ENCODE peak calls at places on chromosomes 6 and 20, in nine cellular contexts. T is cardiac muscle cell, G is GM12865, N is fibroblast of pulmonary artery, R is astrocyte of the spinal cord, E is fibroblast of the aortic adventitia, J is GM12878, W is tibial nerve, I is left lung. Q is an unnamed sample.

GRCh38 chr6:90849686-90850085 is 262.8 kb upstream of the MAP3K7 start:
- DNase-seq in T (no peak), J (no peak), I (no peak), N (no peak), G (no peak), E (no peak), R (no peak), W (no peak), Q (no peak)

GRCh38 chr6:57267586-57268293 is 45.6 kb upstream of the RAB23 start:
- DNase-seq in R (peak; percentile 99), T (peak; percentile 35), G (peak; percentile 50), J (peak; percentile 8), E (peak; percentile 99), W (peak; percentile 66), N (peak; percentile 99), I (no peak), Q (peak; percentile 43)

GRCh38 chr20:49471397-49471796 is 11.1 kb downstream of the KCNB1 start:
- DNase-seq in W (no peak), T (no peak), E (no peak), G (no peak), N (no peak), R (no peak), J (no peak), I (no peak), Q (no peak)

GRCh38 chr6:32413427-32414047 is 6.6 kb upstream of the BTNL2 start:
- DNase-seq in G (peak; percentile 92), T (peak; percentile 77), J (peak; percentile 40), N (peak; percentile 84), E (peak; percentile 77), I (peak; percentile 85), R (peak; percentile 66), W (peak; percentile 77), Q (peak; percentile 67)

GRCh38 chr6:41638801-41639555 is 710 bp downstream of the MDFI start:
- DNase-seq in T (peak; percentile 62), N (peak; percentile 63), E (no peak), R (peak; percentile 63), I (peak; percentile 67), G (no peak), W (peak; percentile 29), J (no peak), Q (no peak)

GRCh38 chr20:63043348-63044203 is 36.8 kb upstream of the BHLHE23 start:
- DNase-seq in I (no peak), E (no peak), T (no peak), N (no peak), R (no peak), J (no peak), G (no peak), W (no peak), Q (no peak)

GRCh38 chr6:29666826-29667130 is 9.9 kb downstream of the MOG start:
- DNase-seq in W (no peak), J (no peak), R (no peak), G (no peak), E (no peak), T (no peak), N (no peak), I (no peak), Q (no peak)

GRCh38 chr6:56048601-56049000 is 173.2 kb upstream of the BMP5 start:
- DNase-seq in W (no peak), G (no peak), N (no peak), J (no peak), R (no peak), T (no peak), E (no peak), I (no peak), Q (no peak)

GRCh38 chr6:28673800-28674671 is 148.4 kb downstream of the GPX5 start:
- DNase-seq in I (no peak), J (peak; percentile 48), E (peak; percentile 72), N (peak; percentile 70), G (peak; percentile 82), W (no peak), R (peak; percentile 71), T (peak; percentile 51), Q (no peak)

GRCh38 chr6:41901882-41902519 is 6.8 kb upstream of the USP49 start:
- DNase-seq in R (no peak), G (peak; percentile 61), E (no peak), W (peak; percentile 10), I (no peak), N (peak; percentile 49), J (no peak), T (no peak), Q (peak; percentile 69)

GRCh38 chr6:139151425-139152087 is 16.7 kb downstream of the HECA start:
- DNase-seq in N (no peak), E (no peak), I (no peak), T (no peak), W (no peak), G (no peak), R (no peak), J (no peak), Q (no peak)
- H3K4me3 ChIP-seq in N (no peak overlapping the region), E (no peak overlapping the region), I (no peak overlapping the region), T (no peak overlapping the region), W (no peak overlapping the region), G (no peak overlapping the region), R (no peak overlapping the region), J (no peak overlapping the region), Q (no peak overlapping the region)

GRCh38 chr6:162857321-162857720 is 129.5 kb downstream of the PACRG start:
- DNase-seq in N (no peak), W (no peak), E (no peak), I (no peak), T (no peak), G (no peak), R (no peak), J (no peak), Q (no peak)
- H3K4me3 ChIP-seq in N (peak overlapping the region; percentile 6), W (peak overlapping the region; percentile 24), E (peak overlapping the region; percentile 32), I (no peak overlapping the region), T (no peak overlapping the region), G (no peak overlapping the region), R (no peak overlapping the region), J (no peak overlapping the region), Q (no peak overlapping the region)

DNA sequence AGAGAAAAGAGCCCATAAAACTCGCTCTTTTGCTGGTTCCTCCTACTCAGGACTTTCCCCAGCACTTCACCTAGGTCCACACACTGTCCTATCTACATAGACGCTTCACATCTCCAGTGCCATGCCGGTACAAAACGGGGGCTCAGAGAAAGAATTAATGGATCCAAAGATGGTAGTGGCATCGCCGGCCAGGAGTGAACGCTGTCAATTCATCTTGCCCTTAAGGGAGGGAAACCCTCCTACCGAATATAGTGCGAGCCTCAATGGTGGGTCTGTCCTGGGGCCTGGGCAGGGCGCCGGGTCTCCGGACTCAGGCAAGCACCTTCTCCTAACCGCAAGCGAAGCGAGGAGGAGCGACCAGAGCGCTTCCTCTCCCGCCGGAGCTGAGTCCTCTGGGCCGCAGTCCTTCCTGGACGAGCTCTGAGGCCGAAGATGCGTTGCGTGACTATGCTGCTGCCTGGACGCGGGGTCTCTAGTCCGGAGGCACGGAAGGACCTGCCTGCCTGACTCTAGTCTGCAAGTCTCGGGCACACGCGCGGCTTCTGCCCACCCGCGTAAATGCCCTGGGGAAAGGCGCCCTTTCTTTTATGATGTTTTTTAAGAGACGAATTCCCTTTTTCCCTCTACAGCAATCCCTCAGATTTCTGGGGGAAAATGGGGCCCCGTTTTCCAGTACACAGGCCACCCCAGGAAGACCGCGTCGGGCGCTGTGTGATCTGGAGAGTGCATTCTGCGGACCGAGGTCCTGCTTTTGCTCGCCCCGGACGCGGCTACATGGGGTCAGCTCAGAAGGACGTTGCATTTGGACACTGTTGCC is 100.1 kb upstream of the PRDM1 start:
- DNase-seq in I (peak; percentile 42), N (no peak), J (no peak), G (no peak), R (peak; percentile 12), T (peak; percentile 51), E (no peak), W (no peak), Q (no peak)
- H3K4me3 ChIP-seq in I (no peak overlapping the region), N (no peak overlapping the region), J (no peak overlapping the region), G (no peak overlapping the region), R (peak overlapping the region; percentile 27), T (peak overlapping the region; percentile 12), E (no peak overlapping the region), W (peak overlapping the region; percentile 36), Q (no peak overlapping the region)

GRCh38 chr20:19976595-19977372 is 40.4 kb upstream of the NAA20 start:
- DNase-seq in R (peak; percentile 92), J (no peak), W (peak; percentile 46), I (peak; percentile 67), G (no peak), E (peak; percentile 79), N (peak; percentile 79), T (peak; percentile 42), Q (peak; percentile 18)

GRCh38 chr20:19975901-19976300 is 41.3 kb upstream of the NAA20 start:
- DNase-seq in G (no peak), R (peak; percentile 37), I (no peak), N (peak; percentile 31), T (no peak), W (no peak), E (peak; percentile 32), J (no peak), Q (no peak)

GRCh38 chr20:19974621-19975435 is 42.3 kb upstream of the NAA20 start:
- DNase-seq in G (no peak), E (peak; percentile 97), J (no peak), N (peak; percentile 92), R (peak; percentile 96), T (peak; percentile 74), I (peak; percentile 84), W (peak; percentile 73), Q (no peak)

GRCh38 chr20:19973920-19974620 is 43.1 kb upstream of the NAA20 start:
- DNase-seq in G (no peak), T (no peak), J (no peak), R (peak; percentile 83), I (peak; percentile 83), N (peak; percentile 85), W (peak; percentile 82), E (peak; percentile 88), Q (peak; percentile 25)

DNA sequence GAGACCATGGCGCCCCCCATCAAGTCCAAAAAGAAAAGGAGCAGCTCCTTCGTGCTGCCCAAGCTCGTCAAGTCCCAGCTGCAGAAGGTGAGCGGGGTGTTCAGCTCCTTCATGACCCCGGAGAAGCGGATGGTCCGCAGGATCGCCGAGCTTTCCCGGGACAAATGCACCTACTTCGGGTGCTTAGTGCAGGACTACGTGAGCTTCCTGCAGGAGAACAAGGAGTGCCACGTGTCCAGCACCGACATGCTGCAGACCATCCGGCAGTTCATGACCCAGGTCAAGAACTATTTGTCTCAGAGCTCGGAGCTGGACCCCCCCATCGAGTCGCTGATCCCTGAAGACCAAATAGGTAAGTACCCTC is 41.7 kb upstream of the NAA20 start:
- DNase-seq in J (no peak), W (no peak), I (peak; percentile 59), T (no peak), E (no peak), N (peak; percentile 58), G (no peak), R (peak; percentile 56), Q (no peak)
- H3K4me3 ChIP-seq in J (no peak overlapping the region), W (peak overlapping the region; percentile 67), I (peak overlapping the region; percentile 52), T (no peak overlapping the region), E (peak overlapping the region; percentile 84), N (peak overlapping the region; percentile 89), G (no peak overlapping the region), R (peak overlapping the region; percentile 86), Q (no peak overlapping the region)

GRCh38 chr6:34718867-34719441 is 22.4 kb upstream of the ILRUN start:
- DNase-seq in N (no peak), R (no peak), W (no peak), J (no peak), I (no peak), G (no peak), T (no peak), E (peak; percentile 39), Q (no peak)
- H3K4me3 ChIP-seq in N (no peak overlapping the region), R (no peak overlapping the region), W (no peak overlapping the region), J (no peak overlapping the region), I (no peak overlapping the region), G (no peak overlapping the region), T (no peak overlapping the region), E (no peak overlapping the region), Q (no peak overlapping the region)